ENCODE peak calls at places on chromosomes 3 and 15, in ten cellular contexts. J, U, M, Q, K, S, E, C, X and W are unnamed samples.
A peak's percentile ranks its signal among the peaks of the same experiment; 100 is the strongest.

GRCh38 chr3:32009957-32010356 is 28.4 kb downstream of the ZNF860 start:
- DNase-seq in J (no peak), U (no peak), M (no peak), Q (no peak), K (no peak), S (no peak), E (no peak), C (no peak), X (no peak), W (no peak)

GRCh38 chr15:31360843-31361763 is 34.5 kb downstream of the KLF13 start:
- DNase-seq in J (no peak), U (peak; percentile 90), M (no peak), Q (peak; percentile 97), K (peak; percentile 52), S (peak; percentile 45), E (no peak), C (no peak), X (peak; percentile 67), W (no peak)

GRCh38 chr15:98753726-98754125 is 105.4 kb downstream of the IGF1R start:
- DNase-seq in J (no peak), U (no peak), M (no peak), Q (no peak), K (no peak), S (no peak), E (no peak), C (no peak), X (no peak), W (no peak)

GRCh38 chr3:105513042-105513441 is 146.3 kb downstream of the ALCAM start:
- DNase-seq in J (no peak), U (no peak), M (no peak), Q (no peak), K (no peak), S (no peak), E (no peak), C (no peak), X (no peak), W (peak; percentile 31)

GRCh38 chr3:4807381-4808280 is 171.6 kb upstream of the BHLHE40 start:
- DNase-seq in J (no peak), U (no peak), M (no peak), Q (no peak), K (no peak), S (no peak), E (no peak), C (no peak), X (peak; percentile 70), W (no peak)

GRCh38 chr3:61975936-61976335 is 397.4 kb downstream of the FEZF2 start:
- DNase-seq in J (no peak), U (no peak), M (no peak), Q (no peak), K (no peak), S (no peak), E (no peak), C (no peak), X (no peak), W (no peak)

GRCh38 chr3:122390665-122391064 is 6.7 kb downstream of the FAM162A start:
- DNase-seq in J (no peak), U (no peak), M (no peak), Q (no peak), K (no peak), S (no peak), E (no peak), C (no peak), X (no peak), W (no peak)

GRCh38 chr3:68773401-68773800 is 158.9 kb downstream of the TAFA4 start:
- DNase-seq in J (no peak), U (no peak), M (no peak), Q (no peak), K (no peak), S (no peak), E (no peak), C (no peak), X (no peak), W (no peak)

GRCh38 chr3:9909221-9910013 is 6.8 kb downstream of the IL17RE start:
- DNase-seq in J (peak; percentile 64), U (no peak), M (no peak), Q (no peak), K (no peak), S (no peak), E (no peak), C (no peak), X (no peak), W (no peak)

GRCh38 chr3:123791417-123791816 is 92.7 kb downstream of the MYLK start:
- DNase-seq in J (no peak), U (no peak), M (no peak), Q (no peak), K (no peak), S (peak; percentile 3), E (peak; percentile 79), C (no peak), X (no peak), W (peak; percentile 72)

GRCh38 chr3:194324823-194325327 is 26.3 kb downstream of the CPN2 start:
- DNase-seq in J (no peak), U (no peak), M (no peak), Q (no peak), K (no peak), S (no peak), E (peak; percentile 18), C (no peak), X (no peak), W (no peak)

GRCh38 chr3:124092811-124093210 is 100.9 kb upstream of the ROPN1 start:
- DNase-seq in J (no peak), U (no peak), M (no peak), Q (no peak), K (no peak), S (no peak), E (no peak), C (no peak), X (no peak), W (no peak)

GRCh38 chr3:195910499-195910845 is 2.1 kb upstream of the TNK2 start:
- DNase-seq in J (no peak), U (no peak), M (peak; percentile 46), Q (peak; percentile 75), K (no peak), S (peak; percentile 44), E (no peak), C (peak; percentile 27), X (peak; percentile 46), W (no peak)
- H3K4me3 ChIP-seq in J (no peak overlapping the region), U (no peak overlapping the region), M (no peak overlapping the region), Q (no peak overlapping the region), K (peak overlapping the region; percentile 78), S (no peak overlapping the region), E (no peak overlapping the region), C (no peak overlapping the region), X (peak overlapping the region; percentile 73), W (no peak overlapping the region)

DNA sequence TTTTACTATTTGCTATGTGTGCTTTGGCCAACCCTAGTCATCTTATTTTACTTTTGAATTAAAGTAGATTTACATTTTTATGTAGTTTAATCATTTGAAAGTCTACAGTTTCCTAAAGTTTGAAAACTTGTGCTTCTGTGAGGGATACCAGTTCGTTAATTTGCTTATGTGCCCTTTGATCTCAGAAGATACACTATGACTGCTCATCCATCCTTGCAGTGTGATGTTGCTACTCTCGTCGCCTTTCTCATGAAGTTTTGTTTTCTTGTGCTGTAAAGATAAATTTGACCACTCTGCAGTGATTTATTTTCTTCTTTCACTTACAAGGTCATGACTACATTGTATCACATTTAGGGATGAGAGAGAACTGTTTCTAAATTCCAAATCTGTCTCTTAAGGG is 16.3 kb downstream of the SNRPN start:
- DNase-seq in J (no peak), U (no peak), M (no peak), Q (no peak), K (no peak), S (no peak), E (no peak), C (no peak), X (no peak), W (no peak)
- H3K9me3 ChIP-seq in J (no peaks in the 10 kb centered on the region), U (no peaks in the 10 kb centered on the region), M (peaks cover 4% of the 10 kb centered on the region), Q (peaks cover 98% of the 10 kb centered on the region), K (peaks cover 89% of the 10 kb centered on the region), S (no peaks in the 10 kb centered on the region), E (peaks cover 33% of the 10 kb centered on the region), C (peaks cover 41% of the 10 kb centered on the region), X (no peaks in the 10 kb centered on the region), W (no peaks in the 10 kb centered on the region)

GRCh38 chr15:89416339-89417183 is 79.8 kb downstream of the RHCG start:
- DNase-seq in J (peak; percentile 63), U (peak; percentile 79), M (no peak), Q (peak; percentile 86), K (no peak), S (peak; percentile 95), E (peak; percentile 53), C (no peak), X (peak; percentile 72), W (peak; percentile 74)
- H3K27me3 ChIP-seq in J (peaks cover 7% of the 10 kb centered on the region), U (no peaks in the 10 kb centered on the region), M (no peaks in the 10 kb centered on the region), Q (peaks cover 59% of the 10 kb centered on the region), K (peaks cover 100% of the 10 kb centered on the region), S (peaks cover 93% of the 10 kb centered on the region), E (peaks cover 98% of the 10 kb centered on the region), C (no peaks in the 10 kb centered on the region), X (peaks cover 37% of the 10 kb centered on the region), W (no peaks in the 10 kb centered on the region)

DNA sequence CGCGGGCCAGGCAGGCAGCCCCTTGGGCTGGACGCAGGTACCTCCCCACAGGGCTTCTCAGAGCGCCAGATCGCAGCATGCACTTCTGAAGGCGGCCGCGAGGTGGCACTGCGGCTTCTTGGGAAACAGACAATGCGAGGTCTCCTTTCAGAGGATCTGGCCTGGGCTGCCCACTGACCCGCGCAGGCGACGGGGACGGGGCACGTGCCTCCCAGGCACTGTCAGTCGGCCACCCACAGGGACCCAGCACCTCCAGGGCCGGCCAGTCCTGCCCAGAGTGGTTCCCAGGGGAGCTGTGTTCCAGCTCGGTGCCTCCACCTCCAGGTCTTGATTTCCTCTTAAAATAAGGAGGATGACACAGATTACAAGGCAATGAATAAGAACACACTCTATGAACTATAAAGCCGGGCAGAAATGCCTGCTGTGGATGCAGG is 24.4 kb upstream of the TXNRD3 start:
- DNase-seq in J (peak; percentile 75), U (peak; percentile 94), M (peak; percentile 85), Q (peak; percentile 93), K (peak; percentile 81), S (peak; percentile 95), E (peak; percentile 76), C (peak; percentile 81), X (peak; percentile 88), W (peak; percentile 74)
- H3K4me3 ChIP-seq in J (no peak overlapping the region), U (no peak overlapping the region), M (no peak overlapping the region), Q (no peak overlapping the region), K (no peak overlapping the region), S (peak overlapping the region; percentile 60), E (peak overlapping the region; percentile 1), C (no peak overlapping the region), X (no peak overlapping the region), W (no peak overlapping the region)

GRCh38 chr3:47123857-47124256 is 40.1 kb downstream of the SETD2 start:
- DNase-seq in J (no peak), U (no peak), M (no peak), Q (no peak), K (no peak), S (no peak), E (no peak), C (no peak), X (no peak), W (no peak)
- H3K9me3 ChIP-seq in J (no peaks in the 10 kb centered on the region), U (no peaks in the 10 kb centered on the region), M (no peaks in the 10 kb centered on the region), Q (no peaks in the 10 kb centered on the region), K (no peaks in the 10 kb centered on the region), S (no peaks in the 10 kb centered on the region), E (no peaks in the 10 kb centered on the region), C (no peaks in the 10 kb centered on the region), X (no peaks in the 10 kb centered on the region), W (no peaks in the 10 kb centered on the region)